ENCODE peak calls at places on chromosome 1, in seven cellular contexts. R is CD4-positive, CD25-positive, alpha-beta regulatory T cell; N is breast epithelium; W is cardiac muscle cell; B is GM06990; I is left ventricle myocardium inferior; O is CD8-positive, alpha-beta memory T cell. G is an unnamed sample. For H3K36me3, the result is how much of the 10 kb centered on the place peaks cover.

GRCh38 chr1:150695561-150695960 is 1.4 kb downstream of the GOLPH3L start:
- DNase-seq in W (peak), N (no peak), B (no peak), I (no peak), R (no peak), O (no peak), G (no peak)

GRCh38 chr1:2981981-2982614 is 39.2 kb upstream of the ACTRT2 start:
- DNase-seq in W (no peak), I (peak), O (no peak), N (no peak), R (no peak), B (no peak), G (no peak)

GRCh38 chr1:166884040-166884642 is 8.1 kb upstream of the TADA1 start:
- DNase-seq in I (peak), O (peak), B (peak), N (peak), R (peak), W (peak), G (no peak)

GRCh38 chr1:55073187-55073916 is 34.0 kb downstream of the PCSK9 start:
- DNase-seq in R (peak), N (no peak), B (no peak), W (no peak), I (no peak), O (no peak), G (no peak)

GRCh38 chr1:246510147-246511030 is 3.3 kb upstream of the SMYD3 start:
- DNase-seq in W (no peak), N (no peak), O (no peak), I (no peak), R (no peak), B (no peak), G (no peak)

GRCh38 chr1:176989754-176990153 is 174.8 kb downstream of the ASTN1 start:
- DNase-seq in W (peak), B (no peak), N (no peak), O (no peak), I (peak), R (no peak), G (no peak)

GRCh38 chr1:184427722-184428121 is 40.9 kb downstream of the C1orf21 start:
- DNase-seq in B (no peak), I (no peak), O (no peak), W (no peak), R (no peak), N (no peak), G (no peak)

GRCh38 chr1:180343931-180344406 is 113.9 kb downstream of the LHX4 start:
- DNase-seq in W (peak), N (no peak), R (no peak), O (no peak), I (no peak), B (no peak), G (peak)

GRCh38 chr1:37952738-37953137 is 5.9 kb upstream of the INPP5B start:
- DNase-seq in B (no peak), R (no peak), O (no peak), N (no peak), I (no peak), W (no peak), G (no peak)

GRCh38 chr1:212119863-212120262 is 84.3 kb downstream of the DTL start:
- DNase-seq in I (no peak), N (no peak), W (no peak), O (no peak), R (no peak), B (no peak), G (no peak)

GRCh38 chr1:96843196-96843595 is 121.6 kb downstream of the PTBP2 start:
- DNase-seq in I (no peak), W (peak), N (no peak), B (no peak), R (no peak), O (no peak), G (no peak)

GRCh38 chr1:62735491-62736171 is 47.4 kb upstream of the DOCK7 start:
- DNase-seq in R (no peak), B (no peak), W (peak), N (no peak), I (no peak), O (no peak), G (peak)

GRCh38 chr1:91014475-91014874 is 7.4 kb downstream of the ZNF644 start:
- DNase-seq in O (no peak), I (no peak), B (no peak), W (no peak), N (no peak), R (no peak), G (no peak)

DNA sequence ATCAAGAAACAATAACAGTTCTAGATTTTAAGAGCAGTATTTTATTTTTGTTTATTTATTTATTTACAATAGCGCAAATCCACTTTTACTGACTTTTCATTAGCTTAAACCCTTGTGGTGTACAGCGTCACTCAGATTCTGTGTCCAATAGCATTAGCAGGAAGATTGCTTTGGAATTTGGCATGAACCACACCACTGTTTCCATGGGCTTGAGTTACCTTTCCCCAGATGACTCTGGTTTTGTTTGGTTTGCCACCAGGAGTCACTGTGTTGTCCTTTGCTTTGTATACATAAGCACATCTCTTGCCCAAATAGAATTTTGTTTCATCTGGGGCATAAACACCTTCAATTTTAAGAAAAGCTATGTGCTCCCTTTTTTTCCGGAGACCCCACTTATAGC is 25.9 kb upstream of the SNRPE start:
- DNase-seq in B (no peak), N (no peak), I (no peak), R (no peak), W (no peak), O (no peak), G (no peak)
- H3K36me3 ChIP-seq in B (under half), N (under half), I (half or more), R (half or more), W (half or more), O (half or more), G (half or more)

GRCh38 chr1:46681333-46682034 is 9.8 kb downstream of the TEX38 start:
- DNase-seq in B (no peak), O (no peak), N (no peak), I (no peak), W (no peak), R (no peak), G (no peak)
- H3K36me3 ChIP-seq in B (under half), O (half or more), N (under half), I (half or more), W (half or more), R (half or more), G (half or more)

DNA sequence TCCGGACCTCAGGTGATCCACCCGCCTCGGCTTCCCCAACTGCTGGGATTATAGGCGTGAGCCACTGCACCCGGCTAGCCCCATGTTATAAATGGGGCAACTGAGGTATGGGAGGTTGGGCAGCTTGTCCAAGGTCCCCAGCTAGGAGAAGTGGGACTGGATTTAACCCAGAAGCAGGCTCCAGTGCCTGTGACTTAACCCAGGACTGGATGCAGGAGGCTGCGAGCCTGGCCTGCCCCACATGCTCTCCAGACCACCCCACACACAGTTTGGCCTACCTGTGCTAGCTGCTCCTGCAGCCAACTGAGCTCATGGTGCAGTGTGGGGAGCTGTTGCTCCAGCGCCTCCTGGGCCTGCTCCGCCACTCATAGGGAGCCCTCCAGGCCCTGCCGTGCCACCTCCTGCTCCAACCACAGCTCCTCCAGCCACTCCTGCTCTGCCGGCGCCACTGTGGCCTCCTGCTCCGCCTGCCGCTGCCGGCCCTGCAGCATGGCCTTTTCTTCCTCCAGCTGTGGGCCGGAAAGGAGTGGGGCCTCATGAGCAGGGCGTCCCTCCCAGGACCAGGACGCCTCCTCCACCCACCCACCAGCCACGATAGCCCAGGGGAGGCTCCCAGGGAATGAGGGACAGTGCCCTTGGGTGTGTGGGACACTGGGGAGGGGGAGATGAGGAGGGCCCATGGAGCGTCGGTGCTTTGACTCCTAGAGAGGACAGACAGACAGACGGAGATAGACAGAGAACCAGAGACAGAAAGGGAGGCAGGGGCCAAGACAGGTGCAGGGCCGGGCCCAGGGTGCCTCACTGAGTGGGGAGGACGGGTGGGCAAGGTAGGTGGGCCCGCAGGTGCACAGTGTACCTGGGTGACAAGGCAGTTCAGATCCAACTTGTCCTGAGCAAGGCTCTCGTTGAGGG is 12.4 kb upstream of the NBPF1 start:
- DNase-seq in R (no peak), I (peak), O (no peak), B (no peak), N (no peak), W (no peak), G (no peak)
- H3K36me3 ChIP-seq in R (half or more), I (half or more), O (under half), B (under half), N (under half), W (half or more), G (under half)

DNA sequence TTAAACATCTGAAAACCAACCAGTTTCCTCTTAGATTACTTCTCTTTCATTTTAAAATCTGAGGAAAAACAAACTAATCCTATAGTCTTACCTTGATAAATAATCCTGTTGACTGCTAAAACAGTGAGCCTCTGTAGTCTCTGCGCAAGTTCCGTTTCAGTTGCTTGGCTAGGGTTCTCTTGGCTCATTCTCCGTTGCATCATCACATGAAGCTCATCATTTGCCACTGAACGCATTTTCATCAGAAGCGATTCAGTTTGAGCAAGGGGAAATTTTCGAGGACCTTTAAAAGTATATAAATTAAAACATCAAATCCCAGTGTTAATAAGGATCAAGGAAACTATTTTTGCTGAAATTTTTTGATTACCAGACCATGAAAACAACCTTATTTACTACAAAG is 96.7 kb upstream of the GNG4 start:
- DNase-seq in B (no peak), R (no peak), O (no peak), W (no peak), N (no peak), I (no peak), G (no peak)
- H3K36me3 ChIP-seq in B (under half), R (under half), O (under half), W (under half), N (under half), I (half or more), G (under half)

GRCh38 chr1:198729195-198729863 is 90.5 kb downstream of the PTPRC start:
- DNase-seq in N (no peak), B (no peak), W (no peak), I (no peak), R (no peak), O (no peak), G (no peak)
- H3K36me3 ChIP-seq in N (under half), B (under half), W (under half), I (under half), R (half or more), O (half or more), G (under half)

GRCh38 chr1:227766653-227767277 is 31.5 kb downstream of the SNAP47 start:
- DNase-seq in R (no peak), B (no peak), W (no peak), I (no peak), O (no peak), N (no peak), G (no peak)
- H3K36me3 ChIP-seq in R (under half), B (under half), W (under half), I (half or more), O (under half), N (under half), G (under half)